ENCODE peak calls at places on chromosomes 5 and 9, in seven cellular contexts. Q is A549, Y is GM23338, F is H9, W is retinal pigment epithelial cell, S is right atrium auricular region, C is left ventricle myocardium inferior. Z is an unnamed sample.

GRCh38 chr9:13911473-13911872 is 402.5 kb downstream of the NFIB start:
- DNase-seq in Q (no peak), W (no peak), Y (no peak), C (no peak), S (no peak), F (no peak), Z (no peak)

GRCh38 chr9:22010881-22011625 is 1.9 kb upstream of the CDKN2B start:
- DNase-seq in C (no peak), F (peak), W (no peak), Y (peak), S (no peak), Q (no peak), Z (no peak)

GRCh38 chr5:123089971-123090640 is 1.1 kb downstream of the PRDM6 start:
- DNase-seq in W (no peak), F (peak), C (peak), Y (peak), S (no peak), Q (peak), Z (no peak)

GRCh38 chr5:133876266-133876665 is 92.2 kb downstream of the C5orf15 start:
- DNase-seq in W (no peak), C (no peak), Y (no peak), Q (no peak), F (no peak), S (no peak), Z (no peak)

GRCh38 chr5:6391151-6391550 is 12.8 kb upstream of the MED10 start:
- DNase-seq in F (no peak), Y (no peak), S (no peak), C (no peak), Q (no peak), W (no peak), Z (peak)

GRCh38 chr9:91055845-91056244 is 254.2 kb downstream of the SYK start:
- DNase-seq in C (no peak), W (no peak), S (no peak), Y (no peak), Q (no peak), F (no peak), Z (no peak)

GRCh38 chr5:74722271-74722670 is 37.2 kb downstream of the HEXB start:
- DNase-seq in W (no peak), Q (no peak), C (no peak), Y (no peak), S (no peak), F (no peak), Z (no peak)

GRCh38 chr9:130128251-130128650 is 44.0 kb upstream of the NCS1 start:
- DNase-seq in C (no peak), F (no peak), S (no peak), Q (no peak), W (no peak), Y (no peak), Z (no peak)

GRCh38 chr5:125950012-125950411 is 473.2 kb upstream of the GRAMD2B start:
- DNase-seq in S (no peak), C (no peak), W (no peak), Q (no peak), Y (no peak), F (no peak), Z (no peak)

GRCh38 chr5:154058055-154059038 is 19.6 kb downstream of the MFAP3 start:
- DNase-seq in Y (no peak), Q (no peak), C (no peak), S (no peak), W (peak), F (no peak), Z (no peak)

GRCh38 chr5:44914221-44914620 is 105.5 kb downstream of the MRPS30 start:
- DNase-seq in C (no peak), F (no peak), S (no peak), Y (no peak), Q (no peak), W (no peak), Z (no peak)

GRCh38 chr5:75992677-75993582 is 90.3 kb upstream of the SV2C start:
- DNase-seq in Q (no peak), Y (no peak), C (no peak), S (no peak), F (no peak), W (no peak), Z (no peak)

GRCh38 chr9:87285183-87285582 is 212.5 kb upstream of the DAPK1 start:
- DNase-seq in Q (no peak), C (no peak), Y (no peak), F (no peak), W (no peak), S (no peak), Z (no peak)

GRCh38 chr5:69498384-69498783 is 5.8 kb downstream of the OCLN start:
- DNase-seq in S (no peak), W (no peak), F (no peak), Y (no peak), C (no peak), Q (no peak), Z (no peak)

GRCh38 chr5:143356855-143357254 is 46.6 kb downstream of the NR3C1 start:
- DNase-seq in Q (no peak), W (no peak), C (no peak), Y (no peak), S (no peak), F (no peak), Z (no peak)

GRCh38 chr9:133117271-133118178 is 3.5 kb downstream of the RALGDS start:
- DNase-seq in Y (no peak), Q (no peak), S (no peak), F (no peak), W (no peak), C (peak), Z (no peak)

GRCh38 chr5:172679621-172680212 is 38.7 kb downstream of the NEURL1B start:
- DNase-seq in C (no peak), W (no peak), Q (no peak), S (no peak), F (no peak), Y (no peak), Z (no peak)

GRCh38 chr9:129225815-129226214 is 47.8 kb upstream of the IER5L start:
- DNase-seq in F (peak), S (peak), Y (peak), C (peak), Q (peak), W (peak), Z (peak)

GRCh38 chr9:76655121-76655531 is 109.1 kb upstream of the PCA3 start:
- DNase-seq in S (no peak), Q (no peak), W (no peak), F (no peak), Y (no peak), C (no peak), Z (no peak)

GRCh38 chr5:178793696-178794095 is 63.2 kb upstream of the ZNF354A start:
- DNase-seq in W (no peak), F (no peak), C (no peak), Q (no peak), Y (no peak), S (no peak), Z (no peak)

GRCh38 chr5:137216976-137217598 is 282.0 kb downstream of the SPOCK1 start:
- DNase-seq in W (no peak), F (no peak), C (no peak), Q (no peak), S (no peak), Y (no peak), Z (no peak)

GRCh38 chr9:18397076-18397475 is 76.9 kb upstream of the ADAMTSL1 start:
- DNase-seq in W (no peak), Y (no peak), Q (no peak), C (no peak), F (no peak), S (no peak), Z (no peak)

GRCh38 chr5:140258016-140258415 is 44.9 kb downstream of the PFDN1 start:
- DNase-seq in Y (no peak), W (no peak), C (no peak), S (no peak), F (no peak), Q (no peak), Z (no peak)

GRCh38 chr9:4967521-4967920 is 17.6 kb upstream of the JAK2 start:
- DNase-seq in F (no peak), Q (no peak), S (no peak), Y (no peak), C (no peak), W (no peak), Z (no peak)

GRCh38 chr9:12702160-12702758 is 9.1 kb downstream of the TYRP1 start:
- DNase-seq in Q (peak), W (no peak), F (peak), Y (peak), S (peak), C (no peak), Z (no peak)

GRCh38 chr5:73312146-73312871 is 136.3 kb downstream of the FOXD1 start:
- DNase-seq in S (no peak), C (no peak), W (peak), F (peak), Q (peak), Y (peak), Z (peak)

GRCh38 chr5:124703995-124704394 is 42.4 kb downstream of the ZNF608 start:
- DNase-seq in C (no peak), F (no peak), S (no peak), Q (no peak), Y (no peak), W (no peak), Z (no peak)

DNA sequence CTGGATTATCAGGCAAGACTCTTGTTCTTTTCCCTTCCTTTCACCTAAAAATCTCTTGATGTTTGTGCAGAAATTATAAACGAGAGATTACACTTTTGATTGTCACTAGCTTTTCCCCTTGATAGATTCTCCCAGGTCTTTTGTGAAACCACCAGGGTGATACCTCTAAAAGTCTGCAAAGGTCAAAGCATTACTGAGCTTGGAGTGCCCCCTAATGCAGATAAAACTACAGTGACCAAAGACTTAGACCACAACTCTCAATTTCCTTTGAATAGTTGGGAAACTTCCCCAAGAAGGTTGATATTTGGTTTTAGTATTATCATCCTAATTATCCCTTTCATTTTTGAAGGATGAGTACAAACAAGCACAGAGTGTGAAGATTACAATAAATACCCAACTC is 173.1 kb downstream of the CYLC2 start:
- DNase-seq in W (no peak), F (no peak), S (no peak), Q (no peak), Y (no peak), C (no peak), Z (no peak)
- TF ChIP-seq CTCF in W (no peak), F (peak), S (no peak), Q (no peak), Y (no peak), C (no peak), Z (no peak)

GRCh38 chr9:127563579-127563978 is 48.5 kb upstream of the STXBP1 start:
- DNase-seq in F (no peak), W (no peak), Q (no peak), C (no peak), Y (no peak), S (no peak), Z (no peak)

GRCh38 chr9:127565231-127565630 is 46.8 kb upstream of the STXBP1 start:
- DNase-seq in S (no peak), C (no peak), Q (no peak), Y (no peak), W (no peak), F (no peak), Z (no peak)

GRCh38 chr9:127562271-127562780 is 49.8 kb upstream of the STXBP1 start:
- DNase-seq in Y (no peak), F (no peak), W (no peak), S (no peak), C (no peak), Q (no peak), Z (no peak)

GRCh38 chr9:127561491-127562270 is 50.4 kb upstream of the STXBP1 start:
- DNase-seq in W (peak), Y (peak), Q (peak), S (peak), C (peak), F (peak), Z (peak)

DNA sequence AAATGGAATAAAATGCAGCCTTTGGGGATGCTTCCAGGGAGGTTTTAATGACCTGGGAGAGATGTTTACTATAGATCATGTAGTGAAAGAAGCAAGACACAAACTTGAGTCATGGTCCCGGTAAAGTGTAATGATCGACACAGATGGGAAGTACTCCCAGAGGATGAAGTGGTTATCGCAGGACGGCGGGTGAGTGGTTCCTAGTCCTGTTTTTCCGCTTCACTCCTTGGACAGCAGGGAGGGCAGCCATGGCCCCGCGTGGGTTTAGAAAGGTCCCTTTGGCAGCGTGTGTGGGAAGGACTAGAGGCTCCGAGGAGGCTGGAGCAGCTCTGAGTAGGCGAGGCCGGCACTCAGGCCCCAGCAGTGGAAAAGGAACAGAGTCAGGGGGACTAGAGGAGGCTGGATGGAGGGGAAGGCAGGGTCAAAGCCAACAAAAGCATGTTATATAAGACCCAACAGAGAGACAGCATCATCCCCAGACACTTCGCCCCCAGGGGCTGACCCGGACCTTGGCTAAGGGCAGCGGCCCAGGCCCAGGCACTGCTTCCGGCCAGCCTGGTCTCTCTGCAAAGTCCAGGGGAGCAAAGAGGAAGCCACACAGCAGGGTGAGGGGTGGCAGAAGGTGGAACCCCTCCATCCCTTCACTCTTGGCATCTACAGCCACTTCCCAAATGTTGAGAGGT is 49.1 kb upstream of the STXBP1 start:
- DNase-seq in W (no peak), F (no peak), C (no peak), S (no peak), Y (no peak), Q (peak), Z (no peak)
- TF ChIP-seq CTCF in W (no peak), F (no peak), C (peak), S (no peak), Y (no peak), Q (no peak), Z (no peak)

GRCh38 chr9:89375181-89375760 is 57.0 kb downstream of the SECISBP2 start:
- DNase-seq in F (no peak), C (no peak), Y (no peak), W (no peak), Q (no peak), S (no peak), Z (no peak)
- TF ChIP-seq CTCF in F (no peak), C (no peak), Y (no peak), W (no peak), Q (no peak), S (no peak), Z (no peak)

DNA sequence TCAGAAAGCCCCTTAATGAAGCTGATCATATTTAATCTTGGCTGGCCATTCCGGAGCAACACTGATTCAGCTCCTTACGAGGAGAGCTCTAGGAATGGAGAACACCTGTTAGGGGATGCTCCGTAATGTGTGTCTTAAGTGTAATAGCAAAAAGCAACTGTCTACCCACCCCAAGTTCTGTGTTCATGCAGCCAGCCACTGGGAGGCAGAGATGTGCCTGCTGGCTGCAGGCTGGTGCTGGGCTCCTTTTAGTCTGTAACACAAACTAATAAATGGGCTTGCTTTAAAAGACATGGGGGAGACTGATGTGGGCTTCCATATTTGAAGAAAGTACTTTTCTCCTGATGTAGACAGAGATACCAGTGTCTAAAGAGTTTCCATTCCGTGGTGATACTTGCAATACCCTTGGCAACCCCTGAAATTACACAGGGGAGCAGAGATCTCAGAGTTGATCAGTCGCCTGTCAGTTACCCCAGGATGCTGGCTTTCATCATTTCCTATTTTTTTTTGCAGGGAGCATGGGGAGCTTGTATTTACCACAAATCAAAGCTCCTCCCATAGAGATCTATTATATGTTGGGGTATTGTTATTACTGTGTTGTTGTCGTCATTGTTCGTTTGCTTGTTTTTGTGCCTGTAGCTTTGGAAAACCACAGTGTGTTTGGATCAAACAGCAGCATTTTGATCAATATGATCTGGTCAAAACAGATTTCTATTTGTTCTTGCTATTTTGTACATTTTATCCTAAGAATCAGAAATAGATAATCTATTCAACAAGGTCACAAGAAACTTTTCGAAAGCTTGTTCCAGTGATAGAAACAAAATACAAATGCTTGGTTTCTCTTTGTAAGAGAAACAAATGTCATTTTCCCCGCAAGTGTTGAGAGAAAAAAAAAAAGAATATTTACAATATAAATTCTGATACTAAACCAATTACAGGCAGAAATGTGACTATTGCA is 65.8 kb downstream of the MTX3 start:
- DNase-seq in W (no peak), S (no peak), F (peak), Q (peak), Y (peak), C (no peak), Z (no peak)
- TF ChIP-seq CTCF in W (peak), S (no peak), F (peak), Q (no peak), Y (peak), C (peak), Z (peak)

Z was measured in osteocyte.